ENCODE peak calls at places on chromosomes 4 and X, in five cellular contexts. U is IMR-90, N is MM.1S, Q is astrocyte, Y is upper lobe of right lung. O is an unnamed sample.
A peak's percentile ranks its signal among the peaks of the same experiment; 100 is the strongest.

GRCh38 chrX:150643271-150643670 is 49.9 kb upstream of the MTMR1 start:
- DNase-seq in U (peak; percentile 33), N (no peak), Q (no peak), Y (no peak), O (no peak)

GRCh38 chr4:170741856-170742255 is 652.1 kb upstream of the AADAT start:
- DNase-seq in U (no peak), N (no peak), Q (peak; percentile 51), Y (no peak), O (no peak)

GRCh38 chr4:102789317-102789717 is 28.5 kb upstream of the MANBA start:
- DNase-seq in U (peak; percentile 83), N (no peak), Q (peak; percentile 63), Y (no peak), O (no peak)

GRCh38 chr4:169362607-169363006 is 91.9 kb upstream of the SH3RF1 start:
- DNase-seq in U (no peak), N (no peak), Q (no peak), Y (no peak), O (no peak)

GRCh38 chr4:33961751-33962150 is 2282.6 kb downstream of the ARAP2 start:
- DNase-seq in U (peak; percentile 1), N (no peak), Q (peak; percentile 45), Y (no peak), O (no peak)

GRCh38 chrX:13876652-13877051 is 59.8 kb upstream of the GPM6B start:
- DNase-seq in U (peak; percentile 78), N (no peak), Q (peak; percentile 68), Y (no peak), O (no peak)

GRCh38 chr4:105555409-105555808 is 3.0 kb downstream of the ARHGEF38 start:
- DNase-seq in U (no peak), N (no peak), Q (no peak), Y (no peak), O (no peak)

GRCh38 chrX:154334496-154334895 is 38.9 kb downstream of the TKTL1 start:
- DNase-seq in U (no peak), N (no peak), Q (no peak), Y (no peak), O (no peak)

GRCh38 chr4:102285831-102286230 is 59.5 kb downstream of the SLC39A8 start:
- DNase-seq in U (no peak), N (no peak), Q (no peak), Y (no peak), O (no peak)

GRCh38 chrX:69299271-69299670 is 134.0 kb upstream of the PJA1 start:
- DNase-seq in U (no peak), N (no peak), Q (no peak), Y (no peak), O (no peak)

GRCh38 chrX:108122748-108123147 is 31.2 kb downstream of the ATG4A start:
- DNase-seq in U (peak; percentile 17), N (no peak), Q (peak; percentile 72), Y (no peak), O (no peak)

GRCh38 chr4:99117876-99118693 is 26.0 kb downstream of the ADH4 start:
- DNase-seq in U (peak; percentile 35), N (peak; percentile 33), Q (no peak), Y (no peak), O (no peak)

GRCh38 chrX:23269923-23270322 is 64.7 kb upstream of the PTCHD1 start:
- DNase-seq in U (no peak), N (no peak), Q (no peak), Y (no peak), O (no peak)

GRCh38 chr4:15587649-15588048 is 67.5 kb downstream of the FBXL5 start:
- DNase-seq in U (no peak), N (no peak), Q (no peak), Y (no peak), O (no peak)

GRCh38 chr4:184805462-184806245 is 20.1 kb downstream of the ACSL1 start:
- DNase-seq in U (no peak), N (no peak), Q (no peak), Y (peak; percentile 92), O (peak; percentile 84)

GRCh38 chr4:151921811-151922210 is 161.0 kb upstream of the GATB start:
- DNase-seq in U (peak; percentile 46), N (no peak), Q (peak; percentile 47), Y (no peak), O (no peak)

GRCh38 chrX:123959281-123960063 is 2.0 kb upstream of the STAG2 start:
- DNase-seq in U (no peak), N (peak; percentile 15), Q (no peak), Y (peak; percentile 67), O (peak; percentile 63)

GRCh38 chr4:71187399-71188196 is 151.2 kb upstream of the SLC4A4 start:
- DNase-seq in U (peak; percentile 60), N (no peak), Q (peak; percentile 51), Y (peak; percentile 68), O (peak; percentile 68)

GRCh38 chr4:71189471-71189870 is 149.3 kb upstream of the SLC4A4 start:
- DNase-seq in U (peak; percentile 86), N (no peak), Q (peak; percentile 69), Y (no peak), O (no peak)

GRCh38 chr4:71188951-71189350 is 149.9 kb upstream of the SLC4A4 start:
- DNase-seq in U (no peak), N (no peak), Q (no peak), Y (no peak), O (no peak)

GRCh38 chr4:71186566-71187398 is 152.0 kb upstream of the SLC4A4 start:
- DNase-seq in U (peak; percentile 53), N (peak; percentile 55), Q (peak; percentile 47), Y (peak; percentile 84), O (peak; percentile 79)

GRCh38 chr4:71188197-71188625 is 150.6 kb upstream of the SLC4A4 start:
- DNase-seq in U (no peak), N (no peak), Q (no peak), Y (no peak), O (peak; percentile 18)
- TF ChIP-seq CTCF in U (no peak), N (no peak), Q (peak; percentile 4), Y (no peak), O (no peak)

GRCh38 chrX:637660-638481 is 7.3 kb downstream of the SHOX start:
- DNase-seq in U (no peak), N (no peak), Q (no peak), Y (peak; percentile 45), O (no peak)
- H3K4me1 ChIP-seq in U (no peaks in the 10 kb centered on the region), N (no peaks in the 10 kb centered on the region), Q (no peaks in the 10 kb centered on the region), Y (no peaks in the 10 kb centered on the region), O (peaks cover 7% of the 10 kb centered on the region)

GRCh38 chr4:172871381-172871780 is 297.2 kb upstream of the GALNT7 start:
- DNase-seq in U (no peak), N (no peak), Q (no peak), Y (no peak), O (peak; percentile 11)
- TF ChIP-seq CTCF in U (no peak), N (no peak), Q (no peak), Y (no peak), O (no peak)

GRCh38 chr4:121688696-121689095 is 8.1 kb downstream of the ANXA5 start:
- DNase-seq in U (no peak), N (no peak), Q (no peak), Y (no peak), O (no peak)
- H3K4me1 ChIP-seq in U (peaks cover 33% of the 10 kb centered on the region), N (no peaks in the 10 kb centered on the region), Q (peaks cover 49% of the 10 kb centered on the region), Y (peaks cover 57% of the 10 kb centered on the region), O (peaks cover 4% of the 10 kb centered on the region)

GRCh38 chr4:186169942-186170802 is 21.2 kb upstream of the CYP4V2 start:
- DNase-seq in U (no peak), N (no peak), Q (no peak), Y (no peak), O (no peak)
- TF ChIP-seq CTCF in U (no peak), N (no peak), Q (no peak), Y (no peak), O (no peak)

GRCh38 chr4:113616443-113616842 is 145.1 kb downstream of the CAMK2D start:
- DNase-seq in U (no peak), N (no peak), Q (no peak), Y (no peak), O (no peak)
- H3K4me1 ChIP-seq in U (peaks cover 2% of the 10 kb centered on the region), N (no peaks in the 10 kb centered on the region), Q (no peaks in the 10 kb centered on the region), Y (peaks cover 16% of the 10 kb centered on the region), O (no peaks in the 10 kb centered on the region)

DNA sequence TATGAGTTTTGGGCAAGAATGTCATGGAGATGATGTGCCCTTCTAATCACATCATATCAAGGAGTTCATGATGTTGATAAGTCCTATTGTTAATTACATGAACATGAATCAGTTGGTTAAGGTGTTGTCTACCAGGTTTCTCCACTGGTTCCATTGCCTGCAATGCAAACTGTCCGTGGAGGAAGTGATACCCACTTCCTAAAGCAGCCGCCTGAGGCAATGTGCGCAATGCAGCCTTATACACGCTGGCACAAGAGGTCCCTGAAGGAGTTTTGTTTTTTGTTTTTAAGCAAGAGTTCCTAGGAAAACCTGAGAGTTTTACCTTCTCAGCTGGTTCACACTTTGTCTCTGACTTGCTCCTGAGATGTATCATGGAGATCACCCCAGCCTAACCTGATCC is 5.9 kb upstream of the GPKOW start:
- DNase-seq in U (no peak), N (no peak), Q (no peak), Y (no peak), O (no peak)
- TF ChIP-seq CTCF in U (no peak), N (no peak), Q (no peak), Y (no peak), O (no peak)

O was measured in mucosa of descending colon.